ENCODE peak calls at places on chromosomes 13 and 19, in six cellular contexts. M is IMR-90, J is mesenchymal stem cell, R is neuronal stem cell, W is H1, K is trophoblast cell. G is an unnamed sample.

GRCh38 chr19:46697142-46697960 is 19.6 kb downstream of the PRKD2 start:
- DNase-seq in K (peak), W (peak), R (peak), J (peak), M (peak), G (peak)

GRCh38 chr19:6735181-6735891 is 2.0 kb downstream of the GPR108 start:
- DNase-seq in M (no peak), R (no peak), J (peak), K (no peak), W (no peak), G (no peak)

GRCh38 chr19:4937060-4937459 is 27.8 kb downstream of the UHRF1 start:
- DNase-seq in K (no peak), J (no peak), R (no peak), W (no peak), M (no peak), G (no peak)

GRCh38 chr13:102913924-102914628 is 68.2 kb downstream of the ERCC5 start:
- DNase-seq in M (peak), K (no peak), J (no peak), W (no peak), R (no peak), G (no peak)

GRCh38 chr13:30690282-30691188 is 44.8 kb upstream of the ALOX5AP start:
- DNase-seq in K (peak), M (peak), R (no peak), J (peak), W (no peak), G (no peak)

GRCh38 chr19:48596679-48597465 is 9.7 kb upstream of the SPACA4 start:
- DNase-seq in K (no peak), R (no peak), J (no peak), M (no peak), W (no peak), G (no peak)

GRCh38 chr19:18772620-18773587 is 18.2 kb downstream of the COMP start:
- DNase-seq in R (no peak), M (no peak), J (no peak), W (no peak), K (peak), G (no peak)

GRCh38 chr13:20231839-20232555 is at the start of gene GJB6:
- DNase-seq in K (peak), W (peak), J (no peak), M (no peak), R (peak), G (peak)

GRCh38 chr13:23618341-23618740 is 48.1 kb downstream of the TNFRSF19 start:
- DNase-seq in K (peak), R (no peak), J (peak), M (peak), W (no peak), G (no peak)

GRCh38 chr19:18807861-18808331 is 16.8 kb upstream of the COMP start:
- DNase-seq in W (no peak), M (no peak), K (no peak), R (no peak), J (no peak), G (no peak)

GRCh38 chr19:48635263-48635965 is 1.8 kb downstream of the DBP start:
- DNase-seq in R (peak), J (no peak), K (peak), W (no peak), M (no peak), G (peak)

GRCh38 chr13:23828866-23829265 is 60.3 kb downstream of the MIPEP start:
- DNase-seq in W (no peak), M (peak), J (peak), R (no peak), K (no peak), G (no peak)

GRCh38 chr13:32212420-32212819 is 102.7 kb downstream of the ZAR1L start:
- DNase-seq in W (no peak), J (peak), K (peak), M (peak), R (no peak), G (no peak)

GRCh38 chr19:19528721-19529490 is at the start of gene YJEFN3:
- DNase-seq in K (peak), W (no peak), M (peak), J (no peak), R (no peak), G (peak)

GRCh38 chr13:43785681-43786471 is 896 bp downstream of the ENOX1 start:
- DNase-seq in J (peak), R (peak), M (peak), K (peak), W (no peak), G (peak)

GRCh38 chr13:43804461-43805070 is 17.8 kb upstream of the ENOX1 start:
- DNase-seq in R (peak), J (peak), W (no peak), K (peak), M (peak), G (no peak)

GRCh38 chr13:25085125-25085742 is 10.7 kb upstream of the PABPC3 start:
- DNase-seq in J (peak), W (no peak), K (peak), R (peak), M (peak), G (peak)

GRCh38 chr19:1286451-1286858 is 782 bp downstream of the EFNA2 start:
- DNase-seq in M (no peak), J (no peak), K (no peak), W (no peak), R (no peak), G (no peak)
- H3K23ac ChIP-seq in M (no peak), J (no peak), K (no peak), W (no peak), R (peak), G (no peak)

DNA sequence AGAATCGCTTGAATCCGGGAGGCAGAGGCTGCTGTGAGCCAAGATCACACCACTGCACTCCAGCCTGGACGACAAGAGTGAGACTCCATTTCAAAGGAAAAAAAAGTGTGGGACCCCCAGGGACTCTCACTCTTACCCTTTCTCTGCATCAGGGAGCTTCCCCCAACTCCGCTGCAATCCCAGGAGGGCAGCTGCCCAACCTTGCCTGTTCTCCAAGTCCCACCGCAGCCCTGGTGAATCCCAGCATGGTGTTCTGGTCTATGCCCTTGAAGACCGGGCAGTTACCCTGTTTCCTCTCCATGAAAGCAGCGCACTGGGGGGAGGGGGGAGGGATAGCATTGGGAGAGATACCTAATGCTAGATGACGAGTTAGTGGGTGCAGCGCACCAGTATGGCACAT is 35.7 kb upstream of the DPRX start:
- DNase-seq in W (no peak), M (no peak), K (no peak), J (no peak), R (no peak), G (peak)
- H2BK120ac ChIP-seq in W (peak), M (no peak), K (peak), J (no peak), R (no peak), G (peak)

DNA sequence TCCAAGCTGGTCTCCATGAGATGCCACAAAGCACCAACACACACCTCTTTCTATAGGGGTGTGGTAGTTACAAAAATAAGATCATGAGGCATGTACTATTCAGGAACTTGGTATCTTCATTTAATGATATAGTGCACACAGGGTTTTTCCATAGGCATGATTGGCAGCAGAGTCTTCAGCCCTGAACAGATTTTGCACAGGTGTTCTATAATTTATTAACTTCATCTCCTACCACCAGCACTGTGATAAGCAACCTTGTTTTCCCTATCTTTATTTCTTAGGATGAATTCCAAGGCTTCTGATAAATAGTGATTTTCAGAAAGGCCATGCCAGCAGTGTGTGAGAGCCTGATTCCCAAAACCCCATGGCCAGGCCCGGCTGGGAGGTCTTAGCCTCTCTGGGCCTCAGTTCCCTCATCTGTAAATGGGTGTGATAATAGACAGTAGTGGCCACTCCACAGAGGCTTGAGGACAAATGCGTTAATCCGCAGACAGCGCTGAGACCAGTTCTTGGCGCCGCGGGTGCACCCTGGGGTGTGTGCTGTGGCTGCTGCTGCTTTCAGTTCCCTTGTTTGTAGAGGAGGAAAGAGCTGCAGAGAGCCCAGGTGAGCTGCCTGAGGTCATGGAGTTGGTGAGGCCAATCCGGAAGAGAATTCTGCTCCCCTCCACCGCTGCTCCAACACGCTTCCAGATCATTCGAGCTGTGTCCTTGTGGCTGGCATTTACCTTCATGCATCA is 33.1 kb downstream of the DHRS12 start:
- DNase-seq in M (no peak), R (no peak), W (no peak), J (no peak), K (no peak), G (no peak)
- H2AFZ ChIP-seq in M (no peak), R (no peak), W (no peak), J (no peak), K (no peak), G (no peak)

GRCh38 chr19:55677572-55678028 is 2.6 kb downstream of the EPN1 start:
- DNase-seq in J (no peak), R (no peak), K (no peak), W (no peak), M (no peak), G (no peak)
- H3K23ac ChIP-seq in J (no peak), R (no peak), K (no peak), W (no peak), M (no peak), G (no peak)

GRCh38 chr19:42253245-42254082 is 1.5 kb downstream of the ERF start:
- DNase-seq in M (peak), R (peak), W (no peak), J (peak), K (peak), G (peak)
- H2BK120ac ChIP-seq in M (peak), R (peak), W (no peak), J (peak), K (peak), G (no peak)

GRCh38 chr13:96858133-96858826 is 136.0 kb downstream of the OXGR1 start:
- DNase-seq in W (no peak), J (no peak), M (no peak), K (no peak), R (no peak), G (no peak)
- H2AFZ ChIP-seq in W (no peak), J (no peak), M (no peak), K (no peak), R (no peak), G (no peak)